ENCODE peak calls at places on chromosome 6, in six cellular contexts. T, E, R, H, A and V are unnamed samples.
A peak's percentile ranks its signal among the peaks of the same experiment; 100 is the strongest.

GRCh38 chr6:47133230-47134000 is 91.3 kb upstream of the ADGRF1 start:
- DNase-seq in T (no peak), E (no peak), R (no peak), H (no peak), A (no peak), V (no peak)

GRCh38 chr6:105545947-105546710 is 143.2 kb upstream of the PREP start:
- DNase-seq in T (no peak), E (no peak), R (no peak), H (no peak), A (no peak), V (peak; percentile 36)

GRCh38 chr6:115717062-115717461 is 343.6 kb downstream of the FRK start:
- DNase-seq in T (no peak), E (no peak), R (no peak), H (no peak), A (no peak), V (no peak)

GRCh38 chr6:144159231-144159630 is 8.9 kb downstream of the STX11 start:
- DNase-seq in T (no peak), E (no peak), R (no peak), H (no peak), A (no peak), V (no peak)

GRCh38 chr6:147905721-147906120 is 397.2 kb downstream of the SAMD5 start:
- DNase-seq in T (no peak), E (no peak), R (no peak), H (no peak), A (no peak), V (no peak)

GRCh38 chr6:161189891-161190290 is 84.0 kb downstream of the AGPAT4 start:
- DNase-seq in T (no peak), E (no peak), R (no peak), H (no peak), A (no peak), V (no peak)

GRCh38 chr6:56293756-56294155 is 46.4 kb upstream of the COL21A1 start:
- DNase-seq in T (no peak), E (no peak), R (no peak), H (no peak), A (no peak), V (no peak)

GRCh38 chr6:46989384-46989783 is 52.7 kb downstream of the ADGRF1 start:
- DNase-seq in T (no peak), E (no peak), R (no peak), H (no peak), A (no peak), V (no peak)

GRCh38 chr6:44858998-44859397 is 469.1 kb upstream of the RUNX2 start:
- DNase-seq in T (no peak), E (no peak), R (no peak), H (no peak), A (no peak), V (peak; percentile 35)

GRCh38 chr6:133978896-133979240 is 25.8 kb downstream of the TBPL1 start:
- DNase-seq in T (no peak), E (no peak), R (no peak), H (no peak), A (no peak), V (no peak)

GRCh38 chr6:113405326-113406050 is 451.7 kb upstream of the MARCKS start:
- DNase-seq in T (no peak), E (no peak), R (no peak), H (no peak), A (no peak), V (no peak)

GRCh38 chr6:1170793-1171192 is 141.1 kb upstream of the FOXQ1 start:
- DNase-seq in T (no peak), E (peak; percentile 20), R (no peak), H (no peak), A (no peak), V (no peak)
- TF ChIP-seq JUND in T (no peak), E (no peak), R (no peak), H (no peak), A (no peak), V (no peak)

DNA sequence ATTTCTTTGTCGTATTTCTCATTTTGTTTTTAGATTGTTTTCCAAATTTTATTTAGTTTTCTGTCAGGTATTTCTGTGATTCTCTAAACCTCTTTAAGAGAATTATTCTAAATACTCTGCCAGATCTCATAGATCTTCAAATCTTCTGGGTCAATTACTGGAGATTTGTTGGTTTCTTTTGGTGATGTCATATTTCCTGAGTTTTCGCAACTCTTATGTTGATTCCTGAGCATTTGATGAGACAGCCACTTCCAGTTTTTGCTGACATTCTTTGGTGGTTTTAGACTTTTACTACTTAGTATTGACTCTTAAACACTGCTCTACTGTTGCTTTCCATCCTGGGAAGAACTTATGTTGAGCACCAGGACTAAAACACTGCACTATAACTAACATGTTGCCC is 21.9 kb downstream of the ADGB start:
- DNase-seq in T (no peak), E (no peak), R (no peak), H (no peak), A (no peak), V (no peak)
- TF ChIP-seq JUND in T (no peak), E (no peak), R (no peak), H (no peak), A (no peak), V (no peak)

GRCh38 chr6:151008425-151008824 is 142.9 kb downstream of the MTHFD1L start:
- DNase-seq in T (no peak), E (no peak), R (no peak), H (no peak), A (no peak), V (no peak)

GRCh38 chr6:151007069-151007468 is 141.6 kb downstream of the MTHFD1L start:
- DNase-seq in T (no peak), E (no peak), R (no peak), H (no peak), A (no peak), V (no peak)

GRCh38 chr6:151004415-151005024 is 139.0 kb downstream of the MTHFD1L start:
- DNase-seq in T (no peak), E (no peak), R (no peak), H (no peak), A (peak; percentile 59), V (no peak)

GRCh38 chr6:151005126-151005525 is 139.6 kb downstream of the MTHFD1L start:
- DNase-seq in T (no peak), E (no peak), R (no peak), H (no peak), A (no peak), V (no peak)

GRCh38 chr6:151005896-151006632 is 140.6 kb downstream of the MTHFD1L start:
- DNase-seq in T (no peak), E (no peak), R (no peak), H (no peak), A (no peak), V (no peak)
- TF ChIP-seq JUND in T (no peak), E (no peak), R (no peak), H (no peak), A (no peak), V (no peak)

GRCh38 chr6:4350571-4351505 is 215.5 kb upstream of the ECI2 start:
- DNase-seq in T (no peak), E (no peak), R (no peak), H (no peak), A (no peak), V (no peak)
- TF ChIP-seq JUND in T (no peak), E (no peak), R (no peak), H (no peak), A (no peak), V (no peak)

DNA sequence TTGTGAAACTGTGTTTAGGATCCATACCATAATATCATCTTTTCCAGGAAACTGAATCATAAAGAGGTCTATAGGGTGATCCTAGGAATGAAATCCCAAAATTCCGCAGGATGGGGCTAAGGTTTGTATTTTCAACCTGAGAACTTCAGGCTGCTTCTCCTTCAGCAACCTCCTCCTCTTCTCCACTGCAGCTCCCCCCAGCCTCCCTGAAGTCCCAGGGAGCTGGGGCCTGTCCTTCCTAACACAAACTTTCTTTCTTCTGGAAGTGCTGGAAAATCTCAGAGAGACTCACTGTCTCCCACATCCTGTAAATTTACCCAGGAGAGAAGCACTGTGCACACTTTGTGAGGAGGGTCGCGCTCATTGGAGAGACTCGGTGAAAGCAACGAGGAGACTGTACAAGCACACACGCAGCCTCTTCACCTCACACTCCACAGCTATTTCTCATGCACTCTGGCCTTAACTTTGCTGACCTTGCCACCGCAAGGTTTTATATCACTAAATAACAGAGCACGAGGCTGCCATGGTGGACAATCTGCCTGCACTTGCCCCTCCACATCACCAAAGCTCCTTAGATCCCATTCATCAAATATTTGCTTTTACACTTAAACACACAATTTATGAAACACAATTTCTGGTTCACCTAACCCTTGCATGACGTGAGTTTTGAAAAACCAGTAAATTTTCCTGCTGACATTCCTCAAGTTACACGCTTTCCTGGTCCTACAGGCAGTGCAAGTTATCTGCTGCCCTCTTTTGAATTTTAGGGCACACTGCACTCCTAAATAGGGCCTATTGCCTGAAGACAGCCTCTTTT is 14.3 kb downstream of the ID4 start:
- DNase-seq in T (peak; percentile 49), E (no peak), R (peak; percentile 80), H (peak; percentile 49), A (peak; percentile 87), V (peak; percentile 89)
- TF ChIP-seq JUND in T (no peak), E (no peak), R (no peak), H (no peak), A (no peak), V (no peak)

GRCh38 chr6:31067881-31068737 is 44.3 kb downstream of the C6orf15 start:
- DNase-seq in T (no peak), E (no peak), R (no peak), H (no peak), A (no peak), V (no peak)

GRCh38 chr6:31065556-31065955 is 46.8 kb downstream of the C6orf15 start:
- DNase-seq in T (no peak), E (no peak), R (no peak), H (no peak), A (no peak), V (no peak)

GRCh38 chr6:31063906-31064435 is 48.4 kb downstream of the C6orf15 start:
- DNase-seq in T (no peak), E (no peak), R (no peak), H (no peak), A (no peak), V (no peak)

GRCh38 chr6:31070711-31071197 is 41.6 kb downstream of the C6orf15 start:
- DNase-seq in T (peak; percentile 52), E (no peak), R (no peak), H (peak; percentile 56), A (peak; percentile 52), V (peak; percentile 82)

DNA sequence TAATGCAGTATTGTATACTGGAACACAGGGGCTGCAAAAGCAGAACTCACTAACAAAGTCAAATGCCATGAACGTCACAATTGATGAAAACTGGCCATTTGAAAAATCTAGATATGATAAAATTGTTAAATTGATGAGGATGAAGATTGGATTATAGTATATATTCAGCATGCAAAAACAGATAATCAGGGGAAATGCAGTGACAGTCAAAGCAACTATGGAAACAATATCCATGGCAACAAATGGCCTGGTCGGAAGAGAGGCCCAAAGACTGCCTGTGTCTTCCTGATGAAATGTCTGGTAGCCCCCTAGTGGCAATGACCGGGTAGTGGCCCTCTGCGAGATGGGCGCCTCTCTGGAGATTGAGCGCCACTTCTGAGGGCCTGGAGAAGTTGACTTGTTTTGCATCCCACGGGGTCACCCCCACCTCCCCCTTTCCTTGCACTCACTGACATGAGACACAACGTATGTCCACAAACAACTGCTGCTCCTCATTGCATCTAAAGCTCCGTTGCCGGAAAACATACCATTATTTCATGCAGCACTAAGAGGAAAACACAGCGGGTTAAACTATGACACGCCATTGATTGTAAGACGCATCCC is 43.5 kb downstream of the C6orf15 start:
- DNase-seq in T (peak; percentile 90), E (peak; percentile 84), R (peak; percentile 86), H (peak; percentile 81), A (peak; percentile 73), V (peak; percentile 55)
- TF ChIP-seq JUND in T (no peak), E (peak; percentile 10), R (no peak), H (no peak), A (no peak), V (no peak)

GRCh38 chr6:165484178-165484889 is 174.9 kb upstream of the C6orf118 start:
- DNase-seq in T (no peak), E (no peak), R (no peak), H (no peak), A (no peak), V (no peak)
- TF ChIP-seq JUND in T (no peak), E (no peak), R (no peak), H (no peak), A (no peak), V (no peak)